ENCODE peak calls at places on chromosomes 6 and 20, in four cellular contexts. M is right lobe of liver, H is GM23338, B is psoas muscle. N is an unnamed sample. For H3K4me1, the result is how much of the 10 kb centered on the place peaks cover.

GRCh38 chr6:156774872-156775405 is 2.2 kb upstream of the ARID1B start:
- DNase-seq in M (no peak), H (peak), B (no peak), N (no peak)

GRCh38 chr20:33897313-33897912 is 86.3 kb downstream of the CHMP4B start:
- DNase-seq in M (no peak), H (no peak), B (no peak), N (no peak)

GRCh38 chr6:53395986-53396385 is 47.2 kb upstream of the ELOVL5 start:
- DNase-seq in M (no peak), H (no peak), B (no peak), N (no peak)

GRCh38 chr6:133242761-133243590 is 1.8 kb downstream of the EYA4 start:
- DNase-seq in M (no peak), H (peak), B (peak), N (no peak)

GRCh38 chr6:141464490-141464889 is 668.2 kb upstream of the GJE1 start:
- DNase-seq in M (no peak), H (no peak), B (no peak), N (no peak)

GRCh38 chr20:50464026-50464724 is 46.0 kb upstream of the PTPN1 start:
- DNase-seq in M (peak), H (peak), B (peak), N (peak)

GRCh38 chr6:45609141-45609638 is 231.5 kb upstream of the SUPT3H start:
- DNase-seq in M (no peak), H (no peak), B (no peak), N (no peak)

GRCh38 chr6:11425431-11425871 is 112.1 kb upstream of the TMEM170B start:
- DNase-seq in M (no peak), H (peak), B (no peak), N (no peak)

GRCh38 chr6:149335924-149336323 is 18.4 kb downstream of the TAB2 start:
- DNase-seq in M (no peak), H (no peak), B (peak), N (no peak)

GRCh38 chr20:24653306-24653705 is 183.9 kb downstream of the SYNDIG1 start:
- DNase-seq in M (no peak), H (no peak), B (no peak), N (peak)

GRCh38 chr6:15368186-15368585 is 122.3 kb downstream of the JARID2 start:
- DNase-seq in M (no peak), H (no peak), B (no peak), N (no peak)

GRCh38 chr6:148533309-148534107 is 190.9 kb downstream of the SASH1 start:
- DNase-seq in M (no peak), H (peak), B (no peak), N (no peak)

GRCh38 chr6:43779864-43780260 is 9.9 kb downstream of the VEGFA start:
- DNase-seq in M (no peak), H (no peak), B (no peak), N (no peak)

GRCh38 chr20:20362774-20363435 is 5.0 kb upstream of the INSM1 start:
- DNase-seq in M (no peak), H (peak), B (no peak), N (no peak)

GRCh38 chr20:59082981-59083380 is 40.4 kb upstream of the PRELID3B start:
- DNase-seq in M (no peak), H (no peak), B (no peak), N (no peak)

GRCh38 chr6:36067374-36068011 is 39.9 kb downstream of the MAPK14 start:
- DNase-seq in M (no peak), H (no peak), B (no peak), N (no peak)

GRCh38 chr20:53599378-53599777 is 5.7 kb upstream of the ZNF217 start:
- DNase-seq in M (no peak), H (no peak), B (no peak), N (peak)

GRCh38 chr20:35269055-35269781 is 8.7 kb downstream of the MMP24OS start:
- DNase-seq in M (peak), H (peak), B (peak), N (peak)

GRCh38 chr6:112701201-112701600 is 354.1 kb downstream of the RFPL4B start:
- DNase-seq in M (no peak), H (no peak), B (peak), N (no peak)

GRCh38 chr6:109660526-109660925 is 30.5 kb downstream of the AK9 start:
- DNase-seq in M (no peak), H (no peak), B (no peak), N (no peak)

GRCh38 chr20:44624152-44624551 is 27.3 kb downstream of the ADA start:
- DNase-seq in M (no peak), H (no peak), B (no peak), N (no peak)

GRCh38 chr6:36915599-36915998 is 29.8 kb downstream of the C6orf89 start:
- DNase-seq in M (no peak), H (no peak), B (no peak), N (no peak)

GRCh38 chr20:25203891-25204320 is 8.4 kb downstream of the ENTPD6 start:
- DNase-seq in M (no peak), H (no peak), B (no peak), N (no peak)

GRCh38 chr20:973785-974194 is 28.3 kb downstream of the RSPO4 start:
- DNase-seq in M (no peak), H (peak), B (no peak), N (no peak)

GRCh38 chr6:72522735-72523141 is 99.1 kb upstream of the KCNQ5 start:
- DNase-seq in M (no peak), H (peak), B (no peak), N (no peak)

GRCh38 chr6:19444481-19444880 is 392.7 kb upstream of the ID4 start:
- DNase-seq in M (no peak), H (no peak), B (no peak), N (no peak)

GRCh38 chr20:49612127-49612738 is 44.3 kb upstream of the PTGIS start:
- DNase-seq in M (peak), H (no peak), B (peak), N (no peak)

GRCh38 chr20:20793570-20793969 is 81.1 kb upstream of the RALGAPA2 start:
- DNase-seq in M (no peak), H (no peak), B (no peak), N (no peak)

GRCh38 chr20:3995749-3996305 is 19.5 kb downstream of the RNF24 start:
- DNase-seq in M (no peak), H (no peak), B (no peak), N (no peak)

GRCh38 chr6:66558189-66558588 is 851.2 kb upstream of the EYS start:
- DNase-seq in M (no peak), H (peak), B (no peak), N (no peak)

GRCh38 chr6:2222275-2222842 is 23.0 kb downstream of the GMDS start:
- DNase-seq in M (no peak), H (peak), B (no peak), N (no peak)

GRCh38 chr20:20712004-20712473 is 405 bp downstream of the RALGAPA2 start:
- DNase-seq in M (peak), H (peak), B (no peak), N (no peak)

DNA sequence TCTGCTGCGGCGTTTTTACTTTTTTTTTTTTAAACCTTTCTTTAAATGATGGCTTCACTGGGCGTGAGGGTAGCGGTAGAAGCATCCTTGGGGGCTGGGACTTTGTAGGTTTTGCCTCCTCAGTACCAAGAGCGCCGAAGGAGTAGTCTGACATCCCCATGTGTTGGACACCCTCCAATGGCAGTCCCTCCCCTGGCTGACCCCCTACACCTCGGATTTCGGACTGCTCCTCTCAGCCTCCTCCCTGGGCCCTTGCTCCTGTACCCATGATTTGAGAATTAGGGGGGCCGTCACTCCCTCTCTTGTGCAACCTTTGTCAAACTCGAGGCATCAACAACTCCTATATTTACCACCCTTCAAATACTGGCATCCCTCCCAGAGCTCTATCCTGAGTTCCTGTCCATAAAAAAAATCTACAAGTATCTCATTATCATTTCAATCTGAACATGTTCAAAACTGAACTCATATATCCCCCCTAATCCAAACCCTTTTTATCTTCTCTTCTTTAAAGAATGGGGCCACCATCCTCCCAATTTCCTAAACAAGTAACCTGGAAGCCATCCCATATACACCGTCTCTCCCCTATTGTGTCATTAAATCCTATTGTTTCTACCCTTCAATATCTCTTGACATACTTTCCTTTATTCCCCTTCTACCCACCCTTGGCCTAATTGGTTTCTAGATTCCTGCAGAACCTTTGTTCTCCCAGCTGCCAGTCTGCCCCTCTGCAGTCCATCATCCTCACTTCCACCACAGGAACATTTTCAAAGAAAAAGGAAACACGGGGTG is 1.2 kb upstream of the ARFGEF3 start:
- DNase-seq in M (no peak), H (no peak), B (no peak), N (no peak)
- H3K27ac ChIP-seq in M (no peak), H (no peak), B (no peak), N (no peak)

GRCh38 chr20:23159256-23159922 is 73.3 kb upstream of the CD93 start:
- DNase-seq in M (no peak), H (no peak), B (no peak), N (no peak)
- H3K4me1 ChIP-seq in M (under half), H (under half), B (half or more), N (under half)

GRCh38 chr6:30841644-30842504 is 42.4 kb upstream of the DDR1 start:
- DNase-seq in M (no peak), H (no peak), B (no peak), N (no peak)

GRCh38 chr6:30842754-30843610 is 41.3 kb upstream of the DDR1 start:
- DNase-seq in M (no peak), H (no peak), B (no peak), N (peak)

GRCh38 chr6:30843611-30843998 is 40.7 kb upstream of the DDR1 start:
- DNase-seq in M (no peak), H (no peak), B (no peak), N (peak)

GRCh38 chr6:30845183-30845582 is 39.1 kb upstream of the DDR1 start:
- DNase-seq in M (peak), H (peak), B (no peak), N (no peak)

DNA sequence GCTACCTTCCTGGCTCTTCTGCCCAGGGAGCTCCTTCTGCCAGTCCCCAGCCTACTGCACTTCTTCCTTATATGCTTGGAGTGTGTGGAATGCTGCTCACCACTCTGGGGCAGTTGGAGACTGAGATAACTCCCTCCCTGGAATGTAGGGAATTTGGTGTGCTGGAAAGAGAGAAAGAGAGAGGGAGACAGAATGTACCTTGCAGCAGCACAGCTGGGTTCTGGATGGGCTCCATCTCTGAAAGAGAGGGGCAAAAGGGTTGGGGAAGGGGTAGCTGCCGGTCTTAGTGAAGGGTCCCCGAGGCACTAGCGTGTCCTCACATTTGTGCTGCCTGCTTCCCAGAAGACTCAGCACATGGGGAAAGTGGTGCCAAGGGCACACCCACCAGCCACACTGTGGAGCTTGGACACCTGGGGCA is 40.2 kb upstream of the DDR1 start:
- DNase-seq in M (no peak), H (peak), B (no peak), N (no peak)
- H3K27ac ChIP-seq in M (no peak), H (peak), B (no peak), N (no peak)

DNA sequence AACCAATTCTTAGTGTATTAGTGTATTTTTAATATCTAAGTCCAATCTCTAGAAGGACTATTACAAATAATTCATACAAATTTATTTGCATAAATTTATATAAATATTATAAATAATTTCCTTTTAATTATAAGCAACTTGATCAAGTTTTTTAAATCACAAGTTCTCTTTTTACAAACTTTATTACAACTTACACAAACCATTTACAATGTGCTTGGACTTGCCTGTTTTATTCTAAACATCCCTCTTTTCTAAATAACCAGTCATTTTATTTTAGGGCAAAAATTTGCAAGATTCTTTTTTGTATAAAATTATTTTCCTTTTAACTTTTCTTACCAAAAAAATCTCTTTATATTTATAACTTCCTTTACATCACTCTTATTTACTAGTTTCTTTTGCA is 83.5 kb upstream of the SYNCRIP start:
- DNase-seq in M (no peak), H (peak), B (no peak), N (no peak)
- H3K4me1 ChIP-seq in M (under half), H (under half), B (under half), N (under half)

GRCh38 chr6:117595099-117595923 is 7.0 kb downstream of the GOPC start:
- DNase-seq in M (no peak), H (no peak), B (no peak), N (no peak)
- H3K27ac ChIP-seq in M (no peak), H (no peak), B (no peak), N (no peak)

GRCh38 chr20:41411458-41411857 is 44.8 kb upstream of the EMILIN3 start:
- DNase-seq in M (no peak), H (peak), B (no peak), N (no peak)
- H3K4me1 ChIP-seq in M (under half), H (under half), B (half or more), N (under half)